ENCODE peak calls at places on chromosome 20, in six cellular contexts. One of them, this sample, is unnamed.

GRCh38 chr20:8780926-8781325 is 288.0 kb upstream of the PLCB4 start:
- DNase-seq in K562: no peak
- DNase-seq in HCT116: no peak
- DNase-seq in GM12878: no peak
- DNase-seq in spleen: no peak
- DNase-seq in sigmoid colon: no peak
- DNase-seq in this sample: no peak

GRCh38 chr20:8639112-8639778 is 429.6 kb upstream of the PLCB4 start:
- DNase-seq in K562: no peak
- DNase-seq in HCT116: no peak
- DNase-seq in GM12878: no peak
- DNase-seq in spleen: no peak
- DNase-seq in sigmoid colon: no peak
- DNase-seq in this sample: no peak

GRCh38 chr20:8126190-8126589 is 5.9 kb upstream of the PLCB1 start:
- DNase-seq in K562: no peak
- DNase-seq in HCT116: no peak
- DNase-seq in GM12878: no peak
- DNase-seq in spleen: no peak
- DNase-seq in sigmoid colon: no peak
- DNase-seq in this sample: no peak

GRCh38 chr20:19026901-19027644 is 185.4 kb upstream of the SLC24A3 start:
- DNase-seq in K562: no peak
- DNase-seq in HCT116: no peak
- DNase-seq in GM12878: no peak
- DNase-seq in spleen: no peak
- DNase-seq in sigmoid colon: no peak
- DNase-seq in this sample: no peak

GRCh38 chr20:51492167-51493092 is 50.1 kb downstream of the NFATC2 start:
- DNase-seq in K562: peak
- DNase-seq in HCT116: no peak
- DNase-seq in GM12878: no peak
- DNase-seq in spleen: peak
- DNase-seq in sigmoid colon: no peak
- DNase-seq in this sample: no peak

GRCh38 chr20:56429496-56429895 is 17.4 kb downstream of the CASS4 start:
- DNase-seq in K562: peak
- DNase-seq in HCT116: no peak
- DNase-seq in GM12878: no peak
- DNase-seq in spleen: no peak
- DNase-seq in sigmoid colon: no peak
- DNase-seq in this sample: no peak

GRCh38 chr20:20690676-20691476 is 21.6 kb downstream of the RALGAPA2 start:
- DNase-seq in K562: no peak
- DNase-seq in HCT116: no peak
- DNase-seq in GM12878: peak
- DNase-seq in spleen: no peak
- DNase-seq in sigmoid colon: no peak
- DNase-seq in this sample: no peak

GRCh38 chr20:34215711-34216381 is 25.4 kb upstream of the ASIP start:
- DNase-seq in K562: peak
- DNase-seq in HCT116: peak
- DNase-seq in GM12878: no peak
- DNase-seq in spleen: peak
- DNase-seq in sigmoid colon: peak
- DNase-seq in this sample: peak

GRCh38 chr20:54662064-54662463 is 186.7 kb downstream of the DOK5 start:
- DNase-seq in K562: no peak
- DNase-seq in HCT116: no peak
- DNase-seq in GM12878: no peak
- DNase-seq in spleen: no peak
- DNase-seq in sigmoid colon: no peak
- DNase-seq in this sample: no peak

GRCh38 chr20:48962976-48963730 is 41.6 kb downstream of the ARFGEF2 start:
- DNase-seq in K562: no peak
- DNase-seq in HCT116: no peak
- DNase-seq in GM12878: no peak
- DNase-seq in spleen: no peak
- DNase-seq in sigmoid colon: no peak
- DNase-seq in this sample: peak
- TF ChIP-seq POLR2AphosphoS5 in K562: no peak
- TF ChIP-seq POLR2AphosphoS5 in HCT116: no peak
- TF ChIP-seq POLR2AphosphoS5 in GM12878: no peak
- TF ChIP-seq POLR2AphosphoS5 in spleen: no peak
- TF ChIP-seq POLR2AphosphoS5 in sigmoid colon: no peak
- TF ChIP-seq POLR2AphosphoS5 in this sample: peak

GRCh38 chr20:63978319-63979220 is 872 bp downstream of the SAMD10 start:
- DNase-seq in K562: peak
- DNase-seq in HCT116: no peak
- DNase-seq in GM12878: no peak
- DNase-seq in spleen: peak
- DNase-seq in sigmoid colon: peak
- DNase-seq in this sample: peak
- TF ChIP-seq POLR2A in K562: peak
- TF ChIP-seq POLR2A in HCT116: no peak
- TF ChIP-seq POLR2A in GM12878: peak
- TF ChIP-seq POLR2A in spleen: no peak
- TF ChIP-seq POLR2A in sigmoid colon: no peak
- TF ChIP-seq POLR2A in this sample: no peak

DNA sequence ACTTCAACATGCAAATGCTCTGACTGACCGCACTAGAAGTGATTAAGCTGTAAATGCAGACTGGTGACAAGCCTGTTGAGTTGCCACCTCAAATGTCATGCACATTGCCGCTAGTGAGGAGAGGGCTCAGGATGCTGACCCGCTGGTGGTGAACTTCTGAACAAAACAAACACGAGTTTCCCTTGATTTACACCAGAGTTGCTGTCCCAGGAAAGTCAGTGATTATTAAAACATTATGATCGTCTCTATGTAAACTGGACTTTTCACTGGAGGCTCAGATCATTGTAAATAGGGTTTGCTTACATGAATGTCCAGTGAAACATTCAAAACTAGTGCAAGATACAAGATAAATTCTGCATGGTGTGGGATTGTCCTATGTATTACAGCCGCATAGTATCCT is 420.1 kb downstream of the PREX1 start:
- DNase-seq in K562: no peak
- DNase-seq in HCT116: no peak
- DNase-seq in GM12878: no peak
- DNase-seq in spleen: no peak
- DNase-seq in sigmoid colon: no peak
- DNase-seq in this sample: no peak
- H3K4me3 ChIP-seq in K562: no peak
- H3K4me3 ChIP-seq in HCT116: no peak
- H3K4me3 ChIP-seq in GM12878: no peak
- H3K4me3 ChIP-seq in spleen: no peak
- H3K4me3 ChIP-seq in sigmoid colon: no peak
- H3K4me3 ChIP-seq in this sample: no peak

DNA sequence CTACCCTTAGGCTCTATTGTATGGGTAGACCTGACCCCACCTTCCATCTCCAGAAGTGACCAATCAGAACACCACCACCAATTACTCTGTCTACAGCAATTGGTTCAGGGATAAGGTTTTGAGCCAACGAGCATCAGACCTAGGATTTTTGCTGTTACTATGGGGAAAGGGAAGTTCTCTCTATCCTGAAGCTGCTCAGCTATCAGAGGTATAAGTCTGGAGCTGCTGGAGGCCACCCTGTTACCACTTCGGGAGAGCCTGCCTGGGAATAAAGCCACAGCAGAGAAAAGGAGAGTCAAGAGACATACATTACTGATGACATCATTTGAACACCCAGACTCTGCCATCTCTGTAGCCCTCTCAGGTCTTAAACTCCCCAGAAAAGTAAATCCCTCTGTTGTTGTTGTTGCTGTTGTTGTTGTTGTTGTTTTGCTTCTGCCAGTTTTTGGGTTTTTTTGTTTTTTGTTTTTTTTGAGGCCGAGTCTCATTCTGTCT is 94.5 kb downstream of the PREX1 start:
- DNase-seq in K562: no peak
- DNase-seq in HCT116: no peak
- DNase-seq in GM12878: no peak
- DNase-seq in spleen: no peak
- DNase-seq in sigmoid colon: no peak
- DNase-seq in this sample: no peak
- TF ChIP-seq POLR2AphosphoS5 in K562: no peak
- TF ChIP-seq POLR2AphosphoS5 in HCT116: no peak
- TF ChIP-seq POLR2AphosphoS5 in GM12878: no peak
- TF ChIP-seq POLR2AphosphoS5 in spleen: no peak
- TF ChIP-seq POLR2AphosphoS5 in sigmoid colon: no peak
- TF ChIP-seq POLR2AphosphoS5 in this sample: no peak